ENCODE peak calls at places on chromosomes 4 and X, in five cellular contexts. One of them, this sample, is unnamed.

GRCh38 chr4:5267418-5267817 is 216.1 kb downstream of the STK32B start:
- DNase-seq in activated CD8-positive, alpha-beta memory T cell treated with anti-CD3 and anti-CD28 coated beads for 48 hours: no peak
- DNase-seq in NCI-H1694 treated with DMSO at 0.1 percent for 48 hours: no peak
- DNase-seq in NCI-H1436: no peak
- DNase-seq in midbrain: no peak
- DNase-seq in this sample: peak; percentile 25

GRCh38 chr4:142365386-142365785 is 480.7 kb downstream of the INPP4B start:
- DNase-seq in activated CD8-positive, alpha-beta memory T cell treated with anti-CD3 and anti-CD28 coated beads for 48 hours: no peak
- DNase-seq in NCI-H1694 treated with DMSO at 0.1 percent for 48 hours: no peak
- DNase-seq in NCI-H1436: no peak
- DNase-seq in midbrain: no peak
- DNase-seq in this sample: no peak

GRCh38 chr4:108480881-108481280 is 139.5 kb upstream of the RPL34 start:
- DNase-seq in activated CD8-positive, alpha-beta memory T cell treated with anti-CD3 and anti-CD28 coated beads for 48 hours: no peak
- DNase-seq in NCI-H1694 treated with DMSO at 0.1 percent for 48 hours: no peak
- DNase-seq in NCI-H1436: no peak
- DNase-seq in midbrain: no peak
- DNase-seq in this sample: no peak

GRCh38 chr4:157996061-157996460 is 176.8 kb downstream of the GASK1B start:
- DNase-seq in activated CD8-positive, alpha-beta memory T cell treated with anti-CD3 and anti-CD28 coated beads for 48 hours: no peak
- DNase-seq in NCI-H1694 treated with DMSO at 0.1 percent for 48 hours: no peak
- DNase-seq in NCI-H1436: no peak
- DNase-seq in midbrain: no peak
- DNase-seq in this sample: no peak

GRCh38 chr4:102438873-102439614 is 62.1 kb upstream of the NFKB1 start:
- DNase-seq in activated CD8-positive, alpha-beta memory T cell treated with anti-CD3 and anti-CD28 coated beads for 48 hours: no peak
- DNase-seq in NCI-H1694 treated with DMSO at 0.1 percent for 48 hours: peak; percentile 21
- DNase-seq in NCI-H1436: no peak
- DNase-seq in midbrain: peak; percentile 64
- DNase-seq in this sample: peak; percentile 93

GRCh38 chr4:174210952-174211490 is 72.4 kb downstream of the FBXO8 start:
- DNase-seq in activated CD8-positive, alpha-beta memory T cell treated with anti-CD3 and anti-CD28 coated beads for 48 hours: no peak
- DNase-seq in NCI-H1694 treated with DMSO at 0.1 percent for 48 hours: no peak
- DNase-seq in NCI-H1436: no peak
- DNase-seq in midbrain: no peak
- DNase-seq in this sample: peak; percentile 62

GRCh38 chr4:88144866-88145300 is 13.6 kb downstream of the ABCG2 start:
- DNase-seq in activated CD8-positive, alpha-beta memory T cell treated with anti-CD3 and anti-CD28 coated beads for 48 hours: no peak
- DNase-seq in NCI-H1694 treated with DMSO at 0.1 percent for 48 hours: no peak
- DNase-seq in NCI-H1436: no peak
- DNase-seq in midbrain: no peak
- DNase-seq in this sample: no peak

GRCh38 chr4:14334166-14334565 is 668.1 kb upstream of the CPEB2 start:
- DNase-seq in activated CD8-positive, alpha-beta memory T cell treated with anti-CD3 and anti-CD28 coated beads for 48 hours: no peak
- DNase-seq in NCI-H1694 treated with DMSO at 0.1 percent for 48 hours: no peak
- DNase-seq in NCI-H1436: no peak
- DNase-seq in midbrain: no peak
- DNase-seq in this sample: no peak

GRCh38 chr4:13706130-13706529 is 78.6 kb upstream of the BOD1L1 start:
- DNase-seq in activated CD8-positive, alpha-beta memory T cell treated with anti-CD3 and anti-CD28 coated beads for 48 hours: no peak
- DNase-seq in NCI-H1694 treated with DMSO at 0.1 percent for 48 hours: peak; percentile 66
- DNase-seq in NCI-H1436: no peak
- DNase-seq in midbrain: no peak
- DNase-seq in this sample: no peak

GRCh38 chr4:152115121-152115520 is 354.3 kb upstream of the GATB start:
- DNase-seq in activated CD8-positive, alpha-beta memory T cell treated with anti-CD3 and anti-CD28 coated beads for 48 hours: no peak
- DNase-seq in NCI-H1694 treated with DMSO at 0.1 percent for 48 hours: no peak
- DNase-seq in NCI-H1436: no peak
- DNase-seq in midbrain: no peak
- DNase-seq in this sample: no peak

GRCh38 chr4:187209921-187210613 is 486.4 kb upstream of the FAT1 start:
- DNase-seq in activated CD8-positive, alpha-beta memory T cell treated with anti-CD3 and anti-CD28 coated beads for 48 hours: no peak
- DNase-seq in NCI-H1694 treated with DMSO at 0.1 percent for 48 hours: no peak
- DNase-seq in NCI-H1436: no peak
- DNase-seq in midbrain: no peak
- DNase-seq in this sample: peak; percentile 88

GRCh38 chr4:150769235-150769634 is 187.3 kb downstream of the MAB21L2 start:
- DNase-seq in activated CD8-positive, alpha-beta memory T cell treated with anti-CD3 and anti-CD28 coated beads for 48 hours: no peak
- DNase-seq in NCI-H1694 treated with DMSO at 0.1 percent for 48 hours: no peak
- DNase-seq in NCI-H1436: no peak
- DNase-seq in midbrain: no peak
- DNase-seq in this sample: peak; percentile 70

GRCh38 chrX:106874075-106874474 is 29.1 kb downstream of the RIPPLY1 start:
- DNase-seq in activated CD8-positive, alpha-beta memory T cell treated with anti-CD3 and anti-CD28 coated beads for 48 hours: no peak
- DNase-seq in NCI-H1694 treated with DMSO at 0.1 percent for 48 hours: peak; percentile 9
- DNase-seq in NCI-H1436: peak; percentile 47
- DNase-seq in midbrain: no peak
- DNase-seq in this sample: peak; percentile 42

GRCh38 chrX:64975989-64976672 is at the start of gene ZC4H2:
- DNase-seq in activated CD8-positive, alpha-beta memory T cell treated with anti-CD3 and anti-CD28 coated beads for 48 hours: peak; percentile 11
- DNase-seq in NCI-H1694 treated with DMSO at 0.1 percent for 48 hours: peak; percentile 50
- DNase-seq in NCI-H1436: no peak
- DNase-seq in midbrain: peak; percentile 82
- DNase-seq in this sample: peak; percentile 76

GRCh38 chr4:39706334-39706733 is 8.4 kb downstream of the UBE2K start:
- DNase-seq in activated CD8-positive, alpha-beta memory T cell treated with anti-CD3 and anti-CD28 coated beads for 48 hours: no peak
- DNase-seq in NCI-H1694 treated with DMSO at 0.1 percent for 48 hours: no peak
- DNase-seq in NCI-H1436: no peak
- DNase-seq in midbrain: no peak
- DNase-seq in this sample: peak; percentile 89

GRCh38 chr4:55258152-55258863 is 87.7 kb upstream of the SRD5A3 start:
- DNase-seq in activated CD8-positive, alpha-beta memory T cell treated with anti-CD3 and anti-CD28 coated beads for 48 hours: no peak
- DNase-seq in NCI-H1694 treated with DMSO at 0.1 percent for 48 hours: no peak
- DNase-seq in NCI-H1436: no peak
- DNase-seq in midbrain: no peak
- DNase-seq in this sample: no peak